ENCODE peak calls at places on chromosome X, in seven cellular contexts. One of them, this sample, is unnamed.

GRCh38 chrX:115268421-115268820 is 21.1 kb upstream of the LUZP4 start:
- DNase-seq in T-helper 9 cell: no peak
- DNase-seq in uterus: no peak
- DNase-seq in right cardiac atrium: no peak
- DNase-seq in putamen: no peak
- DNase-seq in activated CD4-positive, alpha-beta T cell treated with anti-CD3 and anti-CD28 coated beads for 24 hours: no peak
- DNase-seq in stimulated activated CD4-positive, alpha-beta T cell treated with anti-CD3 and anti-CD28 coated beads, Interleukin-4, amount 100 ng/mL, for 24 hours: no peak
- DNase-seq in this sample: no peak

GRCh38 chrX:38474543-38474942 is 86.8 kb upstream of the TSPAN7 start:
- DNase-seq in T-helper 9 cell: no peak
- DNase-seq in uterus: no peak
- DNase-seq in right cardiac atrium: no peak
- DNase-seq in putamen: no peak
- DNase-seq in activated CD4-positive, alpha-beta T cell treated with anti-CD3 and anti-CD28 coated beads for 24 hours: no peak
- DNase-seq in stimulated activated CD4-positive, alpha-beta T cell treated with anti-CD3 and anti-CD28 coated beads, Interleukin-4, amount 100 ng/mL, for 24 hours: no peak
- DNase-seq in this sample: no peak

GRCh38 chrX:107714196-107714811 is 61.3 kb downstream of the TSC22D3 start:
- DNase-seq in T-helper 9 cell: peak
- DNase-seq in uterus: no peak
- DNase-seq in right cardiac atrium: no peak
- DNase-seq in putamen: no peak
- DNase-seq in activated CD4-positive, alpha-beta T cell treated with anti-CD3 and anti-CD28 coated beads for 24 hours: no peak
- DNase-seq in stimulated activated CD4-positive, alpha-beta T cell treated with anti-CD3 and anti-CD28 coated beads, Interleukin-4, amount 100 ng/mL, for 24 hours: no peak
- DNase-seq in this sample: peak

GRCh38 chrX:55593296-55593695 is 29.9 kb upstream of the FOXR2 start:
- DNase-seq in T-helper 9 cell: no peak
- DNase-seq in uterus: no peak
- DNase-seq in right cardiac atrium: no peak
- DNase-seq in putamen: no peak
- DNase-seq in activated CD4-positive, alpha-beta T cell treated with anti-CD3 and anti-CD28 coated beads for 24 hours: no peak
- DNase-seq in stimulated activated CD4-positive, alpha-beta T cell treated with anti-CD3 and anti-CD28 coated beads, Interleukin-4, amount 100 ng/mL, for 24 hours: no peak
- DNase-seq in this sample: no peak

GRCh38 chrX:123807825-123808416 is 51.9 kb upstream of the XIAP start:
- DNase-seq in T-helper 9 cell: no peak
- DNase-seq in uterus: no peak
- DNase-seq in right cardiac atrium: no peak
- DNase-seq in putamen: no peak
- DNase-seq in activated CD4-positive, alpha-beta T cell treated with anti-CD3 and anti-CD28 coated beads for 24 hours: no peak
- DNase-seq in stimulated activated CD4-positive, alpha-beta T cell treated with anti-CD3 and anti-CD28 coated beads, Interleukin-4, amount 100 ng/mL, for 24 hours: no peak
- DNase-seq in this sample: no peak

GRCh38 chrX:150635952-150636351 is 57.2 kb upstream of the MTMR1 start:
- DNase-seq in T-helper 9 cell: no peak
- DNase-seq in uterus: no peak
- DNase-seq in right cardiac atrium: no peak
- DNase-seq in putamen: no peak
- DNase-seq in activated CD4-positive, alpha-beta T cell treated with anti-CD3 and anti-CD28 coated beads for 24 hours: no peak
- DNase-seq in stimulated activated CD4-positive, alpha-beta T cell treated with anti-CD3 and anti-CD28 coated beads, Interleukin-4, amount 100 ng/mL, for 24 hours: no peak
- DNase-seq in this sample: no peak

GRCh38 chrX:27336466-27337091 is 126.6 kb downstream of the PPP4R3C start:
- DNase-seq in T-helper 9 cell: peak
- DNase-seq in uterus: no peak
- DNase-seq in right cardiac atrium: peak
- DNase-seq in putamen: no peak
- DNase-seq in activated CD4-positive, alpha-beta T cell treated with anti-CD3 and anti-CD28 coated beads for 24 hours: peak
- DNase-seq in stimulated activated CD4-positive, alpha-beta T cell treated with anti-CD3 and anti-CD28 coated beads, Interleukin-4, amount 100 ng/mL, for 24 hours: peak
- DNase-seq in this sample: peak

GRCh38 chrX:24646745-24647182 is 383 bp downstream of the PCYT1B start:
- DNase-seq in T-helper 9 cell: no peak
- DNase-seq in uterus: no peak
- DNase-seq in right cardiac atrium: no peak
- DNase-seq in putamen: peak
- DNase-seq in activated CD4-positive, alpha-beta T cell treated with anti-CD3 and anti-CD28 coated beads for 24 hours: no peak
- DNase-seq in stimulated activated CD4-positive, alpha-beta T cell treated with anti-CD3 and anti-CD28 coated beads, Interleukin-4, amount 100 ng/mL, for 24 hours: no peak
- DNase-seq in this sample: no peak

GRCh38 chrX:12814434-12814833 is 23.2 kb downstream of the PRPS2 start:
- DNase-seq in T-helper 9 cell: no peak
- DNase-seq in uterus: no peak
- DNase-seq in right cardiac atrium: no peak
- DNase-seq in putamen: peak
- DNase-seq in activated CD4-positive, alpha-beta T cell treated with anti-CD3 and anti-CD28 coated beads for 24 hours: peak
- DNase-seq in stimulated activated CD4-positive, alpha-beta T cell treated with anti-CD3 and anti-CD28 coated beads, Interleukin-4, amount 100 ng/mL, for 24 hours: peak
- DNase-seq in this sample: no peak

GRCh38 chrX:73851014-73852009 is 288.3 kb downstream of the CHIC1 start:
- DNase-seq in T-helper 9 cell: peak
- DNase-seq in uterus: peak
- DNase-seq in right cardiac atrium: peak
- DNase-seq in putamen: no peak
- DNase-seq in activated CD4-positive, alpha-beta T cell treated with anti-CD3 and anti-CD28 coated beads for 24 hours: peak
- DNase-seq in stimulated activated CD4-positive, alpha-beta T cell treated with anti-CD3 and anti-CD28 coated beads, Interleukin-4, amount 100 ng/mL, for 24 hours: no peak
- DNase-seq in this sample: peak

GRCh38 chrX:48864210-48864609 is 28.8 kb upstream of the PCSK1N start:
- DNase-seq in T-helper 9 cell: no peak
- DNase-seq in uterus: no peak
- DNase-seq in right cardiac atrium: no peak
- DNase-seq in putamen: no peak
- DNase-seq in activated CD4-positive, alpha-beta T cell treated with anti-CD3 and anti-CD28 coated beads for 24 hours: no peak
- DNase-seq in stimulated activated CD4-positive, alpha-beta T cell treated with anti-CD3 and anti-CD28 coated beads, Interleukin-4, amount 100 ng/mL, for 24 hours: no peak
- DNase-seq in this sample: no peak

GRCh38 chrX:10296581-10296980 is 139.8 kb downstream of the CLCN4 start:
- DNase-seq in T-helper 9 cell: no peak
- DNase-seq in uterus: no peak
- DNase-seq in right cardiac atrium: no peak
- DNase-seq in putamen: no peak
- DNase-seq in activated CD4-positive, alpha-beta T cell treated with anti-CD3 and anti-CD28 coated beads for 24 hours: no peak
- DNase-seq in stimulated activated CD4-positive, alpha-beta T cell treated with anti-CD3 and anti-CD28 coated beads, Interleukin-4, amount 100 ng/mL, for 24 hours: no peak
- DNase-seq in this sample: no peak

GRCh38 chrX:123959281-123960063 is 2.0 kb upstream of the STAG2 start:
- DNase-seq in T-helper 9 cell: peak
- DNase-seq in uterus: peak
- DNase-seq in right cardiac atrium: peak
- DNase-seq in putamen: peak
- DNase-seq in activated CD4-positive, alpha-beta T cell treated with anti-CD3 and anti-CD28 coated beads for 24 hours: no peak
- DNase-seq in stimulated activated CD4-positive, alpha-beta T cell treated with anti-CD3 and anti-CD28 coated beads, Interleukin-4, amount 100 ng/mL, for 24 hours: peak
- DNase-seq in this sample: peak

GRCh38 chrX:1536712-1537030 is 314 bp downstream of the P2RY8 start:
- DNase-seq in T-helper 9 cell: peak
- DNase-seq in uterus: no peak
- DNase-seq in right cardiac atrium: no peak
- DNase-seq in putamen: no peak
- DNase-seq in activated CD4-positive, alpha-beta T cell treated with anti-CD3 and anti-CD28 coated beads for 24 hours: peak
- DNase-seq in stimulated activated CD4-positive, alpha-beta T cell treated with anti-CD3 and anti-CD28 coated beads, Interleukin-4, amount 100 ng/mL, for 24 hours: no peak
- DNase-seq in this sample: no peak

GRCh38 chrX:106050054-106050453 is 11.5 kb upstream of the SERPINA7 start:
- DNase-seq in T-helper 9 cell: no peak
- DNase-seq in uterus: no peak
- DNase-seq in right cardiac atrium: no peak
- DNase-seq in putamen: no peak
- DNase-seq in activated CD4-positive, alpha-beta T cell treated with anti-CD3 and anti-CD28 coated beads for 24 hours: no peak
- DNase-seq in stimulated activated CD4-positive, alpha-beta T cell treated with anti-CD3 and anti-CD28 coated beads, Interleukin-4, amount 100 ng/mL, for 24 hours: no peak
- DNase-seq in this sample: no peak

This sample was measured in sciatic nerve.